ENCODE peak calls at places on chromosomes 5 and 9, in nine cellular contexts. One of them, this sample, is unnamed.

GRCh38 chr5:140295414-140295813 is 7.5 kb downstream of the PFDN1 start:
- DNase-seq in mucosa of gallbladder: peak
- DNase-seq in HCEC 1CT: peak
- DNase-seq in NCI-H460: peak
- DNase-seq in activated naive CD8-positive, alpha-beta T cell treated with anti-CD3 and anti-CD28 coated beads for 36 hours: no peak
- DNase-seq in Panc1: no peak
- DNase-seq in hippocampal formation: no peak
- DNase-seq in neural progenitor cell: no peak
- DNase-seq in tibial artery: no peak
- DNase-seq in this sample: peak

GRCh38 chr5:73448451-73449136 is at the start of gene FOXD1:
- DNase-seq in HCEC 1CT: peak
- DNase-seq in neural progenitor cell: peak
- DNase-seq in hippocampal formation: peak
- DNase-seq in tibial artery: peak
- DNase-seq in activated naive CD8-positive, alpha-beta T cell treated with anti-CD3 and anti-CD28 coated beads for 36 hours: peak
- DNase-seq in NCI-H460: peak
- DNase-seq in mucosa of gallbladder: peak
- DNase-seq in Panc1: peak
- DNase-seq in this sample: peak

GRCh38 chr5:41629897-41630296 is 119.5 kb upstream of the PLCXD3 start:
- DNase-seq in tibial artery: no peak
- DNase-seq in NCI-H460: no peak
- DNase-seq in Panc1: no peak
- DNase-seq in HCEC 1CT: no peak
- DNase-seq in hippocampal formation: no peak
- DNase-seq in mucosa of gallbladder: no peak
- DNase-seq in activated naive CD8-positive, alpha-beta T cell treated with anti-CD3 and anti-CD28 coated beads for 36 hours: no peak
- DNase-seq in neural progenitor cell: no peak
- DNase-seq in this sample: no peak

GRCh38 chr5:78799254-78800017 is 150.9 kb upstream of the LHFPL2 start:
- DNase-seq in mucosa of gallbladder: no peak
- DNase-seq in tibial artery: no peak
- DNase-seq in activated naive CD8-positive, alpha-beta T cell treated with anti-CD3 and anti-CD28 coated beads for 36 hours: no peak
- DNase-seq in Panc1: no peak
- DNase-seq in HCEC 1CT: peak
- DNase-seq in neural progenitor cell: no peak
- DNase-seq in NCI-H460: no peak
- DNase-seq in hippocampal formation: no peak
- DNase-seq in this sample: peak

GRCh38 chr5:180333661-180334060 is 19.5 kb downstream of the GFPT2 start:
- DNase-seq in hippocampal formation: no peak
- DNase-seq in HCEC 1CT: peak
- DNase-seq in Panc1: no peak
- DNase-seq in mucosa of gallbladder: no peak
- DNase-seq in activated naive CD8-positive, alpha-beta T cell treated with anti-CD3 and anti-CD28 coated beads for 36 hours: no peak
- DNase-seq in tibial artery: no peak
- DNase-seq in neural progenitor cell: no peak
- DNase-seq in NCI-H460: no peak
- DNase-seq in this sample: peak

GRCh38 chr9:126508928-126509327 is 104.8 kb upstream of the LMX1B start:
- DNase-seq in hippocampal formation: no peak
- DNase-seq in neural progenitor cell: no peak
- DNase-seq in activated naive CD8-positive, alpha-beta T cell treated with anti-CD3 and anti-CD28 coated beads for 36 hours: no peak
- DNase-seq in mucosa of gallbladder: no peak
- DNase-seq in NCI-H460: no peak
- DNase-seq in HCEC 1CT: no peak
- DNase-seq in Panc1: no peak
- DNase-seq in tibial artery: peak
- DNase-seq in this sample: no peak

GRCh38 chr5:54080833-54081232 is 229.5 kb downstream of the ARL15 start:
- DNase-seq in Panc1: no peak
- DNase-seq in tibial artery: no peak
- DNase-seq in neural progenitor cell: no peak
- DNase-seq in activated naive CD8-positive, alpha-beta T cell treated with anti-CD3 and anti-CD28 coated beads for 36 hours: no peak
- DNase-seq in HCEC 1CT: no peak
- DNase-seq in mucosa of gallbladder: no peak
- DNase-seq in NCI-H460: no peak
- DNase-seq in hippocampal formation: no peak
- DNase-seq in this sample: no peak

GRCh38 chr5:118778951-118779350 is 209.4 kb downstream of the DTWD2 start:
- DNase-seq in mucosa of gallbladder: no peak
- DNase-seq in neural progenitor cell: no peak
- DNase-seq in NCI-H460: no peak
- DNase-seq in activated naive CD8-positive, alpha-beta T cell treated with anti-CD3 and anti-CD28 coated beads for 36 hours: no peak
- DNase-seq in Panc1: no peak
- DNase-seq in hippocampal formation: no peak
- DNase-seq in HCEC 1CT: no peak
- DNase-seq in tibial artery: no peak
- DNase-seq in this sample: no peak

GRCh38 chr5:33299621-33300208 is 141.1 kb upstream of the TARS1 start:
- DNase-seq in mucosa of gallbladder: no peak
- DNase-seq in hippocampal formation: no peak
- DNase-seq in neural progenitor cell: peak
- DNase-seq in Panc1: peak
- DNase-seq in NCI-H460: peak
- DNase-seq in tibial artery: no peak
- DNase-seq in activated naive CD8-positive, alpha-beta T cell treated with anti-CD3 and anti-CD28 coated beads for 36 hours: no peak
- DNase-seq in HCEC 1CT: peak
- DNase-seq in this sample: peak

This sample was measured in ELR.